ENCODE peak calls at places on chromosome 4, in nine cellular contexts. One of them, this sample, is unnamed.

GRCh38 chr4:108170729-108171540 is 2.2 kb upstream of the LEF1 start:
- DNase-seq in heart right ventricle: no peak
- DNase-seq in H1: no peak
- DNase-seq in lower lobe of right lung: no peak
- DNase-seq in SJCRH30: no peak
- DNase-seq in ovary: no peak
- DNase-seq in H9: no peak
- DNase-seq in GM23338: peak; percentile 76
- DNase-seq in lung: no peak
- DNase-seq in this sample: no peak

GRCh38 chr4:122131562-122132157 is 20.5 kb upstream of the BLTP1 start:
- DNase-seq in heart right ventricle: no peak
- DNase-seq in H1: no peak
- DNase-seq in lower lobe of right lung: no peak
- DNase-seq in SJCRH30: no peak
- DNase-seq in ovary: no peak
- DNase-seq in H9: no peak
- DNase-seq in GM23338: no peak
- DNase-seq in lung: no peak
- DNase-seq in this sample: peak; percentile 43

GRCh38 chr4:84493092-84493850 is 5.8 kb downstream of the NKX6-1 start:
- DNase-seq in heart right ventricle: no peak
- DNase-seq in H1: no peak
- DNase-seq in lower lobe of right lung: no peak
- DNase-seq in SJCRH30: no peak
- DNase-seq in ovary: no peak
- DNase-seq in H9: peak; percentile 77
- DNase-seq in GM23338: peak; percentile 90
- DNase-seq in lung: no peak
- DNase-seq in this sample: no peak

GRCh38 chr4:109957227-109957626 is 44.5 kb downstream of the EGF start:
- DNase-seq in heart right ventricle: no peak
- DNase-seq in H1: no peak
- DNase-seq in lower lobe of right lung: no peak
- DNase-seq in SJCRH30: no peak
- DNase-seq in ovary: no peak
- DNase-seq in H9: no peak
- DNase-seq in GM23338: no peak
- DNase-seq in lung: no peak
- DNase-seq in this sample: no peak

GRCh38 chr4:43277003-43277402 is 384.5 kb downstream of the GRXCR1 start:
- DNase-seq in heart right ventricle: no peak
- DNase-seq in H1: no peak
- DNase-seq in lower lobe of right lung: no peak
- DNase-seq in SJCRH30: no peak
- DNase-seq in ovary: no peak
- DNase-seq in H9: no peak
- DNase-seq in GM23338: no peak
- DNase-seq in lung: no peak
- DNase-seq in this sample: no peak

GRCh38 chr4:141669501-141669900 is 33.1 kb downstream of the IL15 start:
- DNase-seq in heart right ventricle: no peak
- DNase-seq in H1: no peak
- DNase-seq in lower lobe of right lung: no peak
- DNase-seq in SJCRH30: no peak
- DNase-seq in ovary: no peak
- DNase-seq in H9: no peak
- DNase-seq in GM23338: no peak
- DNase-seq in lung: no peak
- DNase-seq in this sample: no peak

GRCh38 chr4:159269143-159269542 is 166.3 kb downstream of the RAPGEF2 start:
- DNase-seq in heart right ventricle: no peak
- DNase-seq in H1: no peak
- DNase-seq in lower lobe of right lung: no peak
- DNase-seq in SJCRH30: no peak
- DNase-seq in ovary: no peak
- DNase-seq in H9: no peak
- DNase-seq in GM23338: no peak
- DNase-seq in lung: no peak
- DNase-seq in this sample: no peak

GRCh38 chr4:22170353-22170752 is 221.8 kb upstream of the KCNIP4 start:
- DNase-seq in heart right ventricle: no peak
- DNase-seq in H1: no peak
- DNase-seq in lower lobe of right lung: no peak
- DNase-seq in SJCRH30: no peak
- DNase-seq in ovary: no peak
- DNase-seq in H9: no peak
- DNase-seq in GM23338: no peak
- DNase-seq in lung: no peak
- DNase-seq in this sample: no peak

GRCh38 chr4:161356351-161356750 is 807.4 kb downstream of the FSTL5 start:
- DNase-seq in heart right ventricle: no peak
- DNase-seq in H1: no peak
- DNase-seq in lower lobe of right lung: no peak
- DNase-seq in SJCRH30: no peak
- DNase-seq in ovary: no peak
- DNase-seq in H9: no peak
- DNase-seq in GM23338: no peak
- DNase-seq in lung: no peak
- DNase-seq in this sample: no peak

GRCh38 chr4:15003891-15004700 is 1.8 kb downstream of the CPEB2 start:
- DNase-seq in heart right ventricle: peak; percentile 32
- DNase-seq in H1: no peak
- DNase-seq in lower lobe of right lung: peak; percentile 77
- DNase-seq in SJCRH30: peak; percentile 27
- DNase-seq in ovary: peak; percentile 58
- DNase-seq in H9: peak; percentile 38
- DNase-seq in GM23338: peak; percentile 38
- DNase-seq in lung: peak; percentile 38
- DNase-seq in this sample: peak; percentile 69

GRCh38 chr4:171759274-171759673 is 53.9 kb upstream of the GALNTL6 start:
- DNase-seq in heart right ventricle: no peak
- DNase-seq in H1: no peak
- DNase-seq in lower lobe of right lung: peak; percentile 51
- DNase-seq in SJCRH30: no peak
- DNase-seq in ovary: no peak
- DNase-seq in H9: no peak
- DNase-seq in GM23338: no peak
- DNase-seq in lung: peak; percentile 35
- DNase-seq in this sample: no peak

GRCh38 chr4:150436598-150437370 is 145.2 kb upstream of the MAB21L2 start:
- DNase-seq in heart right ventricle: no peak
- DNase-seq in H1: no peak
- DNase-seq in lower lobe of right lung: no peak
- DNase-seq in SJCRH30: no peak
- DNase-seq in ovary: no peak
- DNase-seq in H9: no peak
- DNase-seq in GM23338: no peak
- DNase-seq in lung: no peak
- DNase-seq in this sample: no peak

GRCh38 chr4:29983890-29984289 is 736.3 kb upstream of the PCDH7 start:
- DNase-seq in heart right ventricle: no peak
- DNase-seq in H1: no peak
- DNase-seq in lower lobe of right lung: no peak
- DNase-seq in SJCRH30: no peak
- DNase-seq in ovary: no peak
- DNase-seq in H9: no peak
- DNase-seq in GM23338: no peak
- DNase-seq in lung: no peak
- DNase-seq in this sample: no peak

GRCh38 chr4:163193717-163194116 is 27.0 kb upstream of the NAF1 start:
- DNase-seq in heart right ventricle: no peak
- DNase-seq in H1: no peak
- DNase-seq in lower lobe of right lung: no peak
- DNase-seq in SJCRH30: no peak
- DNase-seq in ovary: no peak
- DNase-seq in H9: no peak
- DNase-seq in GM23338: no peak
- DNase-seq in lung: no peak
- DNase-seq in this sample: no peak

GRCh38 chr4:162957521-162958143 is 209.1 kb downstream of the NAF1 start:
- DNase-seq in heart right ventricle: no peak
- DNase-seq in H1: no peak
- DNase-seq in lower lobe of right lung: no peak
- DNase-seq in SJCRH30: no peak
- DNase-seq in ovary: no peak
- DNase-seq in H9: no peak
- DNase-seq in GM23338: no peak
- DNase-seq in lung: no peak
- DNase-seq in this sample: no peak

GRCh38 chr4:48967626-48968025 is 18.4 kb upstream of the CWH43 start:
- DNase-seq in heart right ventricle: no peak
- DNase-seq in H1: no peak
- DNase-seq in lower lobe of right lung: no peak
- DNase-seq in SJCRH30: no peak
- DNase-seq in ovary: no peak
- DNase-seq in H9: no peak
- DNase-seq in GM23338: peak; percentile 26
- DNase-seq in lung: no peak
- DNase-seq in this sample: no peak

GRCh38 chr4:113969935-113970334 is 9.5 kb downstream of the ARSJ start:
- DNase-seq in heart right ventricle: no peak
- DNase-seq in H1: no peak
- DNase-seq in lower lobe of right lung: no peak
- DNase-seq in SJCRH30: no peak
- DNase-seq in ovary: no peak
- DNase-seq in H9: no peak
- DNase-seq in GM23338: no peak
- DNase-seq in lung: no peak
- DNase-seq in this sample: no peak

GRCh38 chr4:52925531-52925968 is 63.4 kb downstream of the RASL11B start:
- DNase-seq in heart right ventricle: no peak
- DNase-seq in H1: no peak
- DNase-seq in lower lobe of right lung: no peak
- DNase-seq in SJCRH30: peak; percentile 67
- DNase-seq in ovary: no peak
- DNase-seq in H9: no peak
- DNase-seq in GM23338: peak; percentile 36
- DNase-seq in lung: no peak
- DNase-seq in this sample: no peak

GRCh38 chr4:98663226-98664006 is 5.0 kb upstream of the TSPAN5 start:
- DNase-seq in heart right ventricle: no peak
- DNase-seq in H1: no peak
- DNase-seq in lower lobe of right lung: no peak
- DNase-seq in SJCRH30: no peak
- DNase-seq in ovary: no peak
- DNase-seq in H9: no peak
- DNase-seq in GM23338: no peak
- DNase-seq in lung: no peak
- DNase-seq in this sample: peak; percentile 87

GRCh38 chr4:165418116-165418515 is 39.3 kb downstream of the CPE start:
- DNase-seq in heart right ventricle: no peak
- DNase-seq in H1: no peak
- DNase-seq in lower lobe of right lung: no peak
- DNase-seq in SJCRH30: no peak
- DNase-seq in ovary: no peak
- DNase-seq in H9: no peak
- DNase-seq in GM23338: no peak
- DNase-seq in lung: no peak
- DNase-seq in this sample: no peak
- H3K4me1 ChIP-seq in heart right ventricle: no peaks in the 10 kb centered on the region
- H3K4me1 ChIP-seq in H1: no peaks in the 10 kb centered on the region
- H3K4me1 ChIP-seq in lower lobe of right lung: no peaks in the 10 kb centered on the region
- H3K4me1 ChIP-seq in SJCRH30: no peaks in the 10 kb centered on the region
- H3K4me1 ChIP-seq in ovary: no peaks in the 10 kb centered on the region
- H3K4me1 ChIP-seq in H9: no peaks in the 10 kb centered on the region
- H3K4me1 ChIP-seq in GM23338: no peaks in the 10 kb centered on the region
- H3K4me1 ChIP-seq in lung: no peaks in the 10 kb centered on the region
- H3K4me1 ChIP-seq in this sample: no peaks in the 10 kb centered on the region

DNA sequence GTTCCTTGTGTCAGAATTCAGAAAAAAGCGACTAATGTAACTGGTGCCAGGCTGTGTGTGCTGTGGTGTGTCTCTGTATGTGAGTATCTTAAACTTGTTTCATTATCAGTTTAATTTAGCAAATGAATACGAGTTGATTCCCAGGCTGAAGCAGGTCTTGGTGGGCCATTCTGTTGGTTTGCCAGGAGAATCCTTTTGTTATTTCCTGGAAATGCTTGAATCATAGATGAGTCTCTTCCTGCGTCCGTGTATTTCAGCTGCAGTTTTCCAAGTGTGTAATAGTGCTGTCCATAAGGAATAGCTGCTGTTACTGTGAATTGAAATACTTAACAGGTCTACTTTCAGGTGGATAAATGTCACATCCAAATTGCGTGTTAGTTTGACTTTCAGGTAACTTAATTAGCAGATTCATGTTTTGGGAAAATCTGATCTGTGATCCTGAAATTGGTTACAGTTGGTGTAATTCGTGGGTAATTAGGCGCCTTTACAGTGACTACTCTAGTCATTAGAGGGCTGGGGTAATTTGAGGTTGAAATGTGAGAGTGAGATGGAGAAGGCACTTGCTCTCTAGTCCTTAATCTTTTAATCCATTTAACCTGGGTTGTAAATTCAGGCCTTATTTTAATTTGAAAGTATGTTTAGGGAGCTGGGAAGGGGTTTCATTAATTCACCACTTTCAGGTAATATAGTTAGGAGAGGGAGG is 23.8 kb downstream of the TMEM131L start:
- DNase-seq in heart right ventricle: no peak
- DNase-seq in H1: no peak
- DNase-seq in lower lobe of right lung: no peak
- DNase-seq in SJCRH30: no peak
- DNase-seq in ovary: no peak
- DNase-seq in H9: no peak
- DNase-seq in GM23338: no peak
- DNase-seq in lung: no peak
- DNase-seq in this sample: no peak
- H3K4me1 ChIP-seq in heart right ventricle: peaks cover 12% of the 10 kb centered on the region
- H3K4me1 ChIP-seq in H1: peaks cover 10% of the 10 kb centered on the region
- H3K4me1 ChIP-seq in lower lobe of right lung: peaks cover 46% of the 10 kb centered on the region
- H3K4me1 ChIP-seq in SJCRH30: peaks cover 41% of the 10 kb centered on the region
- H3K4me1 ChIP-seq in ovary: peaks cover 12% of the 10 kb centered on the region
- H3K4me1 ChIP-seq in H9: peaks cover 15% of the 10 kb centered on the region
- H3K4me1 ChIP-seq in GM23338: peaks cover 65% of the 10 kb centered on the region
- H3K4me1 ChIP-seq in lung: peaks cover 11% of the 10 kb centered on the region
- H3K4me1 ChIP-seq in this sample: peaks cover 97% of the 10 kb centered on the region

GRCh38 chr4:140047017-140047640 is 106.9 kb downstream of the MAML3 start:
- DNase-seq in heart right ventricle: peak; percentile 58
- DNase-seq in H1: no peak
- DNase-seq in lower lobe of right lung: no peak
- DNase-seq in SJCRH30: no peak
- DNase-seq in ovary: no peak
- DNase-seq in H9: peak; percentile 52
- DNase-seq in GM23338: peak; percentile 51
- DNase-seq in lung: no peak
- DNase-seq in this sample: no peak
- H3K4me1 ChIP-seq in heart right ventricle: peaks cover 2% of the 10 kb centered on the region
- H3K4me1 ChIP-seq in H1: peaks cover 13% of the 10 kb centered on the region
- H3K4me1 ChIP-seq in lower lobe of right lung: peaks cover 54% of the 10 kb centered on the region
- H3K4me1 ChIP-seq in SJCRH30: peaks cover 18% of the 10 kb centered on the region
- H3K4me1 ChIP-seq in ovary: peaks cover 5% of the 10 kb centered on the region
- H3K4me1 ChIP-seq in H9: peaks cover 11% of the 10 kb centered on the region
- H3K4me1 ChIP-seq in GM23338: peaks cover 41% of the 10 kb centered on the region
- H3K4me1 ChIP-seq in lung: peaks cover 16% of the 10 kb centered on the region
- H3K4me1 ChIP-seq in this sample: peaks cover 19% of the 10 kb centered on the region

DNA sequence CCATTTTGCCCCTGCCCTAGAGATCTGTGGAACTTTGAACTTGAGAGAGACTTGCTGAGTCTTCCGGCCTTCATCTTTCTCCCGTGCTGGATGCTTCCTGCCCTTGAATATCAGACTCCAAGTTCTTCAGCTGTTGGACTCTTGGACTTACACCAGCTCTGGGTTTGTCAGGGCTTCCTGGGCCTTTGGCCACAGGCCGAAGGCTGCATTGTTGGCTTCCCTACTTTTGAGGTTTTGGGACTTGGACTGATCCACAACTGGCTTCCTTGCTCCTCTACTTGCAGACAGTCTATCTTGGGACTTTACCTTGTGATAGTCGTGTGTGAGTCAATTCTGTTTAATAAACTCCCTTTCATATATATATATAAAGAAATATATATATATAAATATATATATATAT is 1071.0 kb downstream of the ADGRL3 start:
- DNase-seq in heart right ventricle: no peak
- DNase-seq in H1: no peak
- DNase-seq in lower lobe of right lung: no peak
- DNase-seq in SJCRH30: no peak
- DNase-seq in ovary: no peak
- DNase-seq in H9: no peak
- DNase-seq in GM23338: no peak
- DNase-seq in lung: no peak
- DNase-seq in this sample: no peak
- H3K4me1 ChIP-seq in heart right ventricle: no peaks in the 10 kb centered on the region
- H3K4me1 ChIP-seq in H1: no peaks in the 10 kb centered on the region
- H3K4me1 ChIP-seq in lower lobe of right lung: no peaks in the 10 kb centered on the region
- H3K4me1 ChIP-seq in SJCRH30: peaks cover 8% of the 10 kb centered on the region
- H3K4me1 ChIP-seq in ovary: no peaks in the 10 kb centered on the region
- H3K4me1 ChIP-seq in H9: no peaks in the 10 kb centered on the region
- H3K4me1 ChIP-seq in GM23338: peaks cover 14% of the 10 kb centered on the region
- H3K4me1 ChIP-seq in lung: no peaks in the 10 kb centered on the region
- H3K4me1 ChIP-seq in this sample: no peaks in the 10 kb centered on the region